ENCODE peak calls at places on chromosomes 4 and X, in ten cellular contexts. V, O, T, A, L, R, D, E, K and X are unnamed samples.

GRCh38 chr4:25118096-25118495 is 42.2 kb downstream of the SEPSECS start:
- DNase-seq in V (no peak), O (no peak), T (no peak), A (no peak), L (no peak), R (no peak), D (no peak), E (no peak), K (no peak), X (no peak)

GRCh38 chr4:4395849-4396627 is 9.1 kb downstream of the NSG1 start:
- DNase-seq in V (no peak), O (no peak), T (peak; percentile 42), A (peak; percentile 50), L (no peak), R (peak; percentile 78), D (peak; percentile 42), E (no peak), K (no peak), X (peak; percentile 50)

GRCh38 chr4:76680934-76681333 is 217.0 kb downstream of the SOWAHB start:
- DNase-seq in V (no peak), O (peak; percentile 59), T (no peak), A (no peak), L (no peak), R (no peak), D (no peak), E (no peak), K (no peak), X (no peak)

GRCh38 chr4:82017680-82018079 is 356.1 kb downstream of the HNRNPD start:
- DNase-seq in V (peak; percentile 1), O (peak; percentile 71), T (no peak), A (peak; percentile 24), L (no peak), R (peak; percentile 48), D (peak; percentile 5), E (no peak), K (no peak), X (no peak)

GRCh38 chr4:61068745-61069144 is 131.4 kb upstream of the ADGRL3 start:
- DNase-seq in V (no peak), O (no peak), T (no peak), A (peak; percentile 73), L (no peak), R (no peak), D (no peak), E (no peak), K (no peak), X (no peak)

GRCh38 chr4:155570661-155571060 is 96.0 kb upstream of the GUCY1A1 start:
- DNase-seq in V (no peak), O (no peak), T (no peak), A (no peak), L (no peak), R (no peak), D (no peak), E (no peak), K (no peak), X (no peak)

GRCh38 chr4:173024203-173024602 is 144.4 kb upstream of the GALNT7 start:
- DNase-seq in V (no peak), O (no peak), T (no peak), A (no peak), L (no peak), R (no peak), D (no peak), E (no peak), K (no peak), X (no peak)

GRCh38 chr4:15912961-15913630 is 25.4 kb downstream of the FGFBP1 start:
- DNase-seq in V (no peak), O (no peak), T (no peak), A (peak; percentile 34), L (no peak), R (no peak), D (no peak), E (no peak), K (no peak), X (no peak)

GRCh38 chr4:119049342-119049741 is 86.3 kb upstream of the MYOZ2 start:
- DNase-seq in V (no peak), O (no peak), T (no peak), A (no peak), L (no peak), R (no peak), D (no peak), E (no peak), K (no peak), X (no peak)

GRCh38 chr4:71241467-71242401 is 97.1 kb upstream of the SLC4A4 start:
- DNase-seq in V (no peak), O (no peak), T (no peak), A (no peak), L (no peak), R (no peak), D (no peak), E (peak; percentile 59), K (no peak), X (no peak)

GRCh38 chrX:2478546-2479419 is 22.0 kb downstream of the DHRSX start:
- DNase-seq in V (no peak), O (no peak), T (no peak), A (no peak), L (no peak), R (peak; percentile 45), D (no peak), E (no peak), K (peak; percentile 20), X (no peak)

GRCh38 chr4:5588046-5588445 is 120.3 kb downstream of the EVC2 start:
- DNase-seq in V (no peak), O (no peak), T (no peak), A (no peak), L (no peak), R (no peak), D (no peak), E (no peak), K (no peak), X (no peak)

GRCh38 chr4:86549163-86549788 is 44.8 kb upstream of the PTPN13 start:
- DNase-seq in V (no peak), O (no peak), T (no peak), A (no peak), L (no peak), R (no peak), D (no peak), E (no peak), K (no peak), X (no peak)

GRCh38 chrX:13761606-13762005 is 27.1 kb downstream of the OFD1 start:
- DNase-seq in V (no peak), O (no peak), T (no peak), A (peak; percentile 22), L (no peak), R (peak; percentile 69), D (peak; percentile 24), E (no peak), K (no peak), X (peak; percentile 48)

GRCh38 chrX:50680990-50681389 is 133.0 kb downstream of the SHROOM4 start:
- DNase-seq in V (no peak), O (no peak), T (no peak), A (peak; percentile 10), L (no peak), R (peak; percentile 75), D (no peak), E (no peak), K (no peak), X (no peak)
- TF ChIP-seq CTCF in V (no peak), O (peak; percentile 33), T (peak; percentile 38), A (peak; percentile 52), L (no peak), R (peak; percentile 78), D (peak; percentile 35), E (no peak), K (peak; percentile 41), X (peak; percentile 15)

DNA sequence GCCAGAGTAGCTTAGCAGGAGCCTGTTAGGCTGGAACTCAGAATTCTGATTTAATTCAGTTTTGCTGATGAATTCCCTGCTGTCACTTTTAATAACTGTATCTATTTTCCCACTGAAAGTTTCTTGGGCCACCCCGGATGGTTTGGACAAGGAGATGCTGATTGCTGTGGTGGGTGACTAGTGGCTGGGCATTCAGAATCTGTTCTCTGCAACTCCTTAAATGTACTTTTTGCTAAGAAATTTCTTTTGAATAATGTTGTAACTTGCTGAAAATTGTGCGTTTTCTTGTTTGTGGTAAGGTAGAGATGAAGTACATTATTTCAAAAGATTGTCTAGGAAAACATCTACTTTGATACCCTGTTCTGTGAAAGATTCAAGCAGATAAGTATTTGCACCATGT is 2.4 kb downstream of the TLL1 start:
- DNase-seq in V (no peak), O (no peak), T (no peak), A (no peak), L (no peak), R (no peak), D (no peak), E (no peak), K (no peak), X (no peak)
- H3K4me3 ChIP-seq in V (no peak overlapping the region), O (no peak overlapping the region), T (no peak overlapping the region), A (no peak overlapping the region), L (no peak overlapping the region), R (no peak overlapping the region), D (no peak overlapping the region), E (no peak overlapping the region), K (no peak overlapping the region), X (no peak overlapping the region)

DNA sequence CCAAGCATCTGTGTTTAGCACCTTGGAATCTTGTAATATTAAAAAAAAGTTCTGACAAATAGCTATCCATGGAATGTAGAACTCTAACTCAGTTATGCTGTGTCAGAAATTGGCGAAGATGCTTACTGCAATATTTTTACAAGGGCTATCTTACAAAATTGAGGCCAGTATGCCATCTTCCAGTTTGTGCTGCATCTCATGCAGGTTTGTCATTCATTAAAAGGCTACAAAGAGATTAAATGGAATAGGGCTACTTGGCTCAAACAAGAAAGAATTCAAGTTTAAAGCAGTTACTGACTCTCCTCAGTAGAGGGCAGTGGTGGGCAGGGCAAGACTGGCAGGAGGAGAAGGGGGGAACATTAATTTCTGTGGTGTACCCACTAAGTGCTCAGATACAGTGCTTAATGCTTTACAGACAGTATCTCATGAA is 66.5 kb downstream of the SHROOM4 start:
- DNase-seq in V (peak; percentile 6), O (no peak), T (no peak), A (peak; percentile 36), L (no peak), R (peak; percentile 61), D (no peak), E (no peak), K (peak; percentile 33), X (no peak)
- TF ChIP-seq CTCF in V (peak; percentile 42), O (peak; percentile 60), T (peak; percentile 74), A (peak; percentile 67), L (peak; percentile 42), R (peak; percentile 80), D (peak; percentile 78), E (peak; percentile 34), K (peak; percentile 63), X (peak; percentile 51)

GRCh38 chrX:46838482-46838857 is 1.6 kb downstream of the RP2 start:
- DNase-seq in V (no peak), O (no peak), T (no peak), A (no peak), L (no peak), R (no peak), D (no peak), E (no peak), K (no peak), X (no peak)
- H3K4me3 ChIP-seq in V (peak overlapping the region; percentile 74), O (peak overlapping the region; percentile 78), T (peak overlapping the region; percentile 74), A (peak overlapping the region; percentile 65), L (peak overlapping the region; percentile 69), R (peak overlapping the region; percentile 95), D (peak overlapping the region; percentile 75), E (no peak overlapping the region), K (no peak overlapping the region), X (peak overlapping the region; percentile 85)